ENCODE peak calls at places on chromosome 19, in eight cellular contexts. Q, X, J, R, T, D, G and O are unnamed samples.

GRCh38 chr19:31885280-31885853 is 460.0 kb upstream of the ZNF507 start:
- DNase-seq in J (no peak), R (peak), T (no peak), X (no peak), D (peak), Q (no peak), G (no peak), O (no peak)

GRCh38 chr19:34556500-34556899 is 74.9 kb downstream of the WTIP start:
- DNase-seq in J (no peak), T (no peak), G (peak), X (peak), R (no peak), D (no peak), Q (no peak), O (no peak)

GRCh38 chr19:12801466-12802266 is at the start of the genes PRDX2 and THSD8:
- DNase-seq in G (peak), J (peak), D (peak), X (no peak), R (no peak), T (no peak), Q (no peak), O (peak)

GRCh38 chr19:46291829-46292228 is 5.0 kb upstream of the HIF3A start:
- DNase-seq in G (no peak), R (no peak), J (no peak), Q (no peak), D (no peak), X (no peak), T (no peak), O (no peak)

GRCh38 chr19:31231181-31231580 is 118.1 kb downstream of the TSHZ3 start:
- DNase-seq in D (no peak), R (no peak), Q (no peak), G (no peak), T (no peak), J (no peak), X (no peak), O (no peak)

GRCh38 chr19:28026636-28027035 is 1186.3 kb downstream of the UQCRFS1 start:
- DNase-seq in Q (no peak), J (no peak), G (no peak), T (no peak), X (no peak), D (no peak), R (no peak), O (no peak)

GRCh38 chr19:47848871-47849473 is 10.1 kb upstream of the TPRX2 start:
- DNase-seq in J (no peak), Q (no peak), G (peak), T (no peak), R (no peak), X (peak), D (no peak), O (no peak)

GRCh38 chr19:1665565-1666047 is 13.2 kb upstream of the TCF3 start:
- DNase-seq in J (no peak), Q (no peak), T (no peak), X (no peak), G (no peak), D (no peak), R (no peak), O (no peak)

GRCh38 chr19:35901055-35901644 is 810 bp upstream of the NFKBID start:
- DNase-seq in Q (no peak), X (no peak), R (no peak), J (no peak), D (no peak), G (no peak), T (no peak), O (no peak)

GRCh38 chr19:48497728-48498575 is 13.7 kb downstream of the LMTK3 start:
- DNase-seq in T (no peak), D (no peak), G (no peak), J (no peak), X (no peak), R (no peak), Q (no peak), O (no peak)

GRCh38 chr19:13764821-13765394 is 586 bp downstream of the MRI1 start:
- DNase-seq in D (peak), R (no peak), J (peak), G (no peak), T (no peak), Q (no peak), X (no peak), O (no peak)

GRCh38 chr19:55147408-55148251 is 1.4 kb downstream of the TNNT1 start:
- DNase-seq in R (no peak), T (no peak), D (no peak), Q (no peak), J (no peak), X (no peak), G (no peak), O (no peak)

GRCh38 chr19:409515-410242 is 732 bp upstream of the C2CD4C start:
- DNase-seq in G (no peak), T (no peak), J (no peak), D (no peak), R (no peak), Q (no peak), X (no peak), O (no peak)

GRCh38 chr19:51572908-51573307 is 1.8 kb downstream of the ZNF175 start:
- DNase-seq in R (no peak), J (no peak), X (no peak), Q (no peak), D (no peak), T (no peak), G (no peak), O (no peak)

GRCh38 chr19:41401483-41401882 is 3.9 kb downstream of the BCKDHA start:
- DNase-seq in T (no peak), D (no peak), G (no peak), X (no peak), R (no peak), Q (no peak), J (no peak), O (no peak)

GRCh38 chr19:27635401-27635800 is 1577.5 kb downstream of the UQCRFS1 start:
- DNase-seq in Q (no peak), D (no peak), J (no peak), X (no peak), G (no peak), T (no peak), R (no peak), O (no peak)

GRCh38 chr19:49861127-49861526 is 6.2 kb downstream of the PNKP start:
- DNase-seq in X (no peak), T (no peak), Q (no peak), J (peak), R (peak), D (no peak), G (no peak), O (no peak)

GRCh38 chr19:50720921-50721291 is 1.3 kb upstream of the SHANK1 start:
- DNase-seq in D (no peak), T (no peak), G (no peak), X (no peak), Q (no peak), J (no peak), R (no peak), O (no peak)

GRCh38 chr19:37855098-37855497 is 51.3 kb downstream of the WDR87 start:
- DNase-seq in J (no peak), D (peak), Q (no peak), R (no peak), G (no peak), T (peak), X (no peak), O (peak)

GRCh38 chr19:1065606-1066109 is 1.3 kb upstream of the ARHGAP45 start:
- DNase-seq in T (no peak), X (peak), D (peak), G (no peak), J (no peak), Q (no peak), R (no peak), O (no peak)

GRCh38 chr19:53982056-53982455 is 9.4 kb upstream of the CACNG6 start:
- DNase-seq in G (no peak), X (no peak), T (no peak), Q (no peak), J (no peak), R (no peak), D (peak), O (no peak)

GRCh38 chr19:3336351-3336679 is 30.1 kb upstream of the NFIC start:
- DNase-seq in J (no peak), Q (no peak), X (no peak), R (no peak), G (no peak), D (no peak), T (no peak), O (no peak)

GRCh38 chr19:3336680-3337523 is 29.5 kb upstream of the NFIC start:
- DNase-seq in D (peak), Q (peak), T (peak), G (peak), R (peak), X (no peak), J (peak), O (no peak)

GRCh38 chr19:3333662-3334061 is 32.7 kb upstream of the NFIC start:
- DNase-seq in Q (no peak), G (no peak), R (no peak), X (no peak), D (no peak), J (no peak), T (no peak), O (no peak)

GRCh38 chr19:3333020-3333583 is 33.3 kb upstream of the NFIC start:
- DNase-seq in Q (no peak), T (no peak), X (no peak), D (no peak), R (no peak), J (no peak), G (no peak), O (no peak)

GRCh38 chr19:3335431-3336350 is 30.7 kb upstream of the NFIC start:
- DNase-seq in R (peak), J (peak), D (no peak), Q (no peak), T (no peak), G (no peak), X (no peak), O (no peak)
- TF ChIP-seq POLR2A in R (no peak), J (no peak), D (no peak), Q (no peak), T (no peak), G (no peak), X (no peak), O (no peak)

DNA sequence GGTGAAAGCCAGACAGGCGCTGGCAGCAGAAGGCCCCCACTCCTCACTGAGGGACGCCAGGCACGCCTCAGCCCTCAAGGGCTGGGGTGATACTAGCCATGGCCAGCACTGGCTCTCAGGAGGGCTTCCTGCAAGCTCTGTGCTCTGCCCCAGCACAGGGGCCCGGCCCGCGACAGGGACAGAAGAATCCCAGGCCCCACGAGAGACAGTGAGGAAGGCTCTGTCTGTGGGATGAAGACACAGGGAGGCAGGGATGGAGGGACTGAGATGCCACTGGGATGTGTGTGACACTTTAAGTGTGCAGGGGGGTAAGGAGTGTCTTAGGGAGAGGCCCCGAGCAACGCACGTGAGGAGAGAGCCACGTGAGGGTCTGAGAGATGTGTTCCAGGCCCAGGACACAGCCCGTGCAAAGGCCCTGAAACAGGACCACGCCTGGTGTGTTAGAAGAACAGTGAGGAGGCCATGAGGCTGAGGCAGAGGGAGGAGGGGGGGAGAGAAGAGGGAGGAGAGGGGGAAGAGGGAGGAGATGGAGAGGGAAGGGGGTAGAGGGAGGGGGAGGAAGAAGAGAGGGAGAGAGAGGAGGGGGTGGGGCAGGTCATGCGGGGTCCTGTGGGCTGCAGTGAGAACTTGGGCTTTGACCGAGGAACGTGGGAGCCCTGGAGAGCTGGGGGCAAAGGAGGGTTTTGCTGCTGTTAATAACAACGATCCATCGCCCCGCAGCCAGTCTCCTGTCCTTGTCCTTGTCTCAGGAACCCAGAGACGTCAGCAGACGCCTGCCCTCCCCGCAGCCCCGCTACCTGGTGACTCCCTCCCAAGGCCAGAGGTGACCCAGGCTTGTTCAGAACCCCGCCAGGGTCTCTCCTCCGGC is 7.2 kb downstream of the RPL36 start:
- DNase-seq in Q (no peak), T (no peak), R (no peak), G (no peak), D (peak), X (no peak), J (no peak), O (no peak)
- TF ChIP-seq POLR2AphosphoS5 in Q (no peak), T (no peak), R (no peak), G (no peak), D (no peak), X (no peak), J (no peak), O (peak)

GRCh38 chr19:42497492-42498226 is 30.6 kb downstream of the CEACAM1 start:
- DNase-seq in J (peak), R (no peak), Q (no peak), X (no peak), D (no peak), T (no peak), G (peak), O (no peak)
- TF ChIP-seq POLR2A in J (no peak), R (no peak), Q (no peak), X (no peak), D (no peak), T (no peak), G (peak), O (no peak)

GRCh38 chr19:17949956-17950309 is 17.0 kb upstream of the KCNN1 start:
- DNase-seq in J (no peak), G (no peak), R (no peak), X (no peak), T (no peak), D (no peak), Q (no peak), O (no peak)

GRCh38 chr19:17947815-17948473 is 15.1 kb downstream of the CCDC124 start:
- DNase-seq in T (peak), J (peak), X (peak), R (peak), G (peak), Q (no peak), D (peak), O (peak)

GRCh38 chr19:17948474-17948966 is 15.7 kb downstream of the CCDC124 start:
- DNase-seq in R (no peak), Q (no peak), X (no peak), T (no peak), G (no peak), D (no peak), J (no peak), O (no peak)

GRCh38 chr19:17948967-17949930 is 16.4 kb downstream of the CCDC124 start:
- DNase-seq in D (peak), R (no peak), X (no peak), Q (no peak), T (no peak), G (no peak), J (no peak), O (no peak)

DNA sequence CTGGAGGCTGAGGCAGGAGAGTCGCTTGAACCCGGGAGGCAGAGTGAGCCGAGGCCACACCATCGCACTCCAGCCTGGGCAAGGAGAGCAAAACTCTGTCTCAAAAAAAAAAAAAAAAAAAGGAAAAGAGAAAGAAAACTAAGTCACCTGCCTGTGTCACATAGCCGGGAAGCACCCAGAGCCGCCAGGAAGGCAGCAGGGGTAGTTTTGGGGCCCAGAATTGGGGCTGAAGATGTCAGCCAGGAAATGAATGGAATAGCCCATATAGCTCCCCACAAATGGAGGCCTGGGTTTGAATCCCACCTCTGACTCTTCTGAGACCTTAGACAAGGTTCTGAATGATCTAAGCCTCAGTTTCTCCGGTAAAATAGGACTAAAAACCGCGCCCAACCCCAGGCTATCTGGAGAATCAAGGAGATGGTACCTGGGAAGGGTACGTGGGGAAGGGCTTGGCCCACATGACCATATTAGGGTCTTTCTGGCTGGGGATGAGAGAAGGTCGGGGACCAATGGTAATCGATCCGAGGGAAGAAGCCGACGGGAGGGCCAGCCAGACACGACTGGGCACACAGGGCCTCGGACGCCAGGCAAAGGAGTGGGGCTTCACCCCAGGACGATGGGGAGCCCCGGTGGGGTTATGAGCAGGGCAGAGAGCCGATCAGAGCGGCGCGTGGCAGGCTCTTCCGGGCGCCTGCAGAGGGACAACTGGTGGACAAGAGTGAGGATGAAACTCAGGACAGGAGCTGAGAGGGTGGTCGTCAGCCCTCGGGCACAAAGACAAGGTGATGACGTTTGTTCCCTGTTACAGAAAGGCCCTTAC is 14.4 kb downstream of the CCDC124 start:
- DNase-seq in R (no peak), T (no peak), Q (no peak), G (peak), D (no peak), J (no peak), X (no peak), O (no peak)
- TF ChIP-seq POLR2AphosphoS5 in R (no peak), T (no peak), Q (no peak), G (no peak), D (no peak), J (no peak), X (peak), O (no peak)

DNA sequence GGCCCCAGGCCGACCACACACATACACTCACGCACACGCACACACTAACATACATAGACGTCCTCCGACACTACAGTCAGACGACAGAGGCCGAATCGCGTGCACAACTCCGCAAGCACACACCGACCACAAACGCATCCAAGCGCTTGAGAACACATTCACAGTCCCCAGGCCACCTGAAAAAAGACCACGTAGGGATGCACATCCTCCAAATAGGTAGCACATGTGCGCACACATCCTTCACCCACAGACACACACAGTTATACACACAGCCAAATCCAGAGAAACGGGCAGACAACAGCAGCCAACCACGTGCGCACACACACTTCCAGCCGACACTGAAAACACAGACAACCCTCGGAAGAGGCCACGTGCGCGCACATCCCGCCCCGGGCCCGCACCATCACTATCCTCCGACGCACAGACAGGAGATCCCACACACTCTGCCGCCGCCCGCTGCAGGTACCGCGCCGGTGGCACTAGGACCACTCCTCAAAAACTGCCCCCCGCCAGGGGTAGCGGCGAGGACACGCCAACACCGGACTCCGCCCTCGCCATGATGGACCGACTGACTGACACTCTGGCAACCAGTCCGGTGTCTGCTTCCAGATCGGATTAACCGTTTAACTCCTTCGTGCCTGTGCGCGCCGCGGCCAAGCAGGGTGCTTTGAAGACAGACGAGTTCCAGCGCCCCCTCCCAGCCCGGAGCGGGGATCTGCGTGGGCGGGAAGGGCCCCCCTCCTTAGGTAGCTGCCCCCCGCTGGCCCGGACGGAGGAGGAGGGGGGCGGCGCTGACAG is 493 bp upstream of the PDE4A start:
- DNase-seq in R (no peak), J (no peak), T (no peak), Q (no peak), X (peak), G (no peak), D (peak), O (peak)
- TF ChIP-seq POLR2A in R (no peak), J (no peak), T (no peak), Q (no peak), X (no peak), G (no peak), D (no peak), O (peak)

DNA sequence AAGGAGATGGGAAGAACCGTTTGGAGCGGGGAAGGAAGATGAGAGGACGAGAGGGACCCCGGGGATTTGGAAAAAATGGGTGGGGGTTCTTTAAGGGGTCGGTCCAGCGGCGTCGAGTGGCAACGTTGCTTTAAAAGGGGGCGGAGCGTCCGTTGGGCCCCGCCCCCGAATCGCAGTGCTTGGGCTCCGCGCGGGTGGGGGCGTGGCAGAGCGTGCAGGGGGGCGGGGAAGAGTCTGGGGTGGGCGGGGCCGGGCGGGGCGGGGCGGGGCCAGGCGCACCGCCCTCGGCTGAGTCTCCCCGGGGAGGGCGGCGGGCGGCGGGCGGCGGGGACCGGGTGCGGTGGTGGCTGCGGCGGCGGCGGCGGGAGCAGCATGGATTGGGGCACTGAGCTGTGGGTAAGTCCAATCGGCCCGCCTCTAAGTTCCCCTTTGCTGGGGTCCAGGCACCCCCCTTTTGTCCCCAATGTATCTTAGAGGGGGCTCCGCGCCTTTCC is at the start of gene TRIP10:
- DNase-seq in R (peak), Q (no peak), X (no peak), J (peak), G (peak), D (peak), T (peak), O (peak)
- TF ChIP-seq POLR2AphosphoS5 in R (peak), Q (peak), X (peak), J (peak), G (no peak), D (peak), T (no peak), O (no peak)

GRCh38 chr19:17309962-17310461 is 649 bp downstream of the DDA1 start:
- DNase-seq in G (no peak), T (no peak), J (no peak), R (no peak), D (peak), X (no peak), Q (no peak), O (no peak)
- TF ChIP-seq POLR2A in G (no peak), T (no peak), J (no peak), R (no peak), D (peak), X (no peak), Q (no peak), O (no peak)

GRCh38 chr19:58388175-58388526 is 1.1 kb downstream of the RPS5 start:
- DNase-seq in T (no peak), R (no peak), Q (no peak), X (no peak), J (no peak), G (no peak), D (no peak), O (no peak)
- TF ChIP-seq POLR2AphosphoS5 in T (no peak), R (no peak), Q (no peak), X (no peak), J (no peak), G (no peak), D (no peak), O (no peak)